ENCODE peak calls at places on chromosomes 3 and 15, in nine cellular contexts. E is HT-29; H is hepatic stellate cell; B is iPS DF 6.9; Q is DMS 273 treated with DMSO at 0.1 percent for 48 hours; C is Panc1; V is dorsolateral prefrontal cortex; A is activated CD4-positive, alpha-beta memory T cell treated with anti-CD3 and anti-CD28 coated beads, Interleukin-2, amount 10 ng/mL, durations not matched to agents 7 days and 5 days; D is CD4-positive, alpha-beta T cell. J is an unnamed sample.

GRCh38 chr3:17032407-17033034 is 147.8 kb downstream of the PLCL2 start:
- DNase-seq in E (peak; percentile 53), H (peak; percentile 7), B (peak; percentile 9), Q (no peak), C (no peak), V (no peak), A (no peak), D (no peak), J (no peak)

GRCh38 chr15:73560501-73561117 is 72.6 kb downstream of the NPTN start:
- DNase-seq in E (peak; percentile 73), H (no peak), B (no peak), Q (peak; percentile 6), C (peak; percentile 46), V (no peak), A (no peak), D (no peak), J (no peak)

GRCh38 chr3:48451270-48451669 is 4.7 kb downstream of the ATRIP start:
- DNase-seq in E (no peak), H (no peak), B (no peak), Q (no peak), C (no peak), V (no peak), A (no peak), D (no peak), J (no peak)

GRCh38 chr3:121855555-121855954 is 20.5 kb downstream of the EAF2 start:
- DNase-seq in E (peak; percentile 57), H (no peak), B (no peak), Q (no peak), C (no peak), V (no peak), A (no peak), D (no peak), J (no peak)

GRCh38 chr3:127959873-127960272 is 44.8 kb downstream of the KBTBD12 start:
- DNase-seq in E (peak; percentile 88), H (no peak), B (peak; percentile 22), Q (peak; percentile 54), C (no peak), V (no peak), A (no peak), D (no peak), J (no peak)

GRCh38 chr3:114093596-114093995 is 37.1 kb downstream of the QTRT2 start:
- DNase-seq in E (peak; percentile 31), H (peak; percentile 59), B (no peak), Q (no peak), C (no peak), V (no peak), A (no peak), D (no peak), J (no peak)

GRCh38 chr3:70501596-70501995 is 189.2 kb upstream of the MDFIC2 start:
- DNase-seq in E (no peak), H (no peak), B (no peak), Q (no peak), C (no peak), V (no peak), A (no peak), D (no peak), J (no peak)

GRCh38 chr3:109413049-109413448 is 75.7 kb upstream of the DPPA4 start:
- DNase-seq in E (no peak), H (no peak), B (no peak), Q (no peak), C (no peak), V (no peak), A (no peak), D (no peak), J (no peak)

GRCh38 chr3:67642734-67643133 is 11.7 kb downstream of the SUCLG2 start:
- DNase-seq in E (no peak), H (no peak), B (no peak), Q (no peak), C (no peak), V (no peak), A (no peak), D (no peak), J (no peak)

GRCh38 chr3:182608876-182609275 is 184.4 kb upstream of the ATP11B start:
- DNase-seq in E (no peak), H (no peak), B (no peak), Q (no peak), C (no peak), V (no peak), A (no peak), D (no peak), J (no peak)

GRCh38 chr3:35946857-35947514 is 307.7 kb downstream of the ARPP21 start:
- DNase-seq in E (no peak), H (no peak), B (no peak), Q (no peak), C (no peak), V (no peak), A (no peak), D (no peak), J (no peak)

GRCh38 chr3:50388021-50388719 is 28.8 kb upstream of the TMEM115 start:
- DNase-seq in E (no peak), H (peak; percentile 50), B (no peak), Q (no peak), C (no peak), V (no peak), A (no peak), D (no peak), J (no peak)

GRCh38 chr15:62494144-62494543 is 329.1 kb upstream of the C2CD4B start:
- DNase-seq in E (no peak), H (no peak), B (no peak), Q (no peak), C (no peak), V (no peak), A (no peak), D (no peak), J (no peak)

GRCh38 chr3:151171145-151171544 is 31.9 kb downstream of the GPR171 start:
- DNase-seq in E (no peak), H (no peak), B (no peak), Q (no peak), C (no peak), V (no peak), A (peak; percentile 71), D (no peak), J (no peak)

GRCh38 chr15:62975515-62975914 is 67.0 kb upstream of the TPM1 start:
- DNase-seq in E (no peak), H (no peak), B (no peak), Q (no peak), C (no peak), V (no peak), A (no peak), D (no peak), J (no peak)

GRCh38 chr15:53710906-53711305 is 48.6 kb downstream of the WDR72 start:
- DNase-seq in E (no peak), H (no peak), B (no peak), Q (no peak), C (no peak), V (no peak), A (no peak), D (no peak), J (no peak)

GRCh38 chr15:66897971-66898370 is 167.4 kb upstream of the SMAD3 start:
- DNase-seq in E (no peak), H (no peak), B (no peak), Q (no peak), C (no peak), V (no peak), A (no peak), D (no peak), J (no peak)

J was measured in osteocyte.